ENCODE peak calls at places on chromosome 10, in seven cellular contexts. J, N, Q, H, U, L and G are unnamed samples.
A peak's percentile ranks its signal among the peaks of the same experiment; 100 is the strongest.

GRCh38 chr10:132283604-132284382 is 24.0 kb downstream of the STK32C start:
- DNase-seq in J (no peak), L (no peak), Q (no peak), N (no peak), U (no peak), H (no peak), G (no peak)

GRCh38 chr10:91006001-91006751 is 85.3 kb upstream of the ANKRD1 start:
- DNase-seq in L (peak; percentile 87), N (no peak), H (no peak), U (peak; percentile 79), J (peak; percentile 94), Q (peak; percentile 74), G (peak; percentile 66)

GRCh38 chr10:3096149-3096548 is 28.8 kb downstream of the PFKP start:
- DNase-seq in N (no peak), L (no peak), J (no peak), U (no peak), Q (no peak), H (no peak), G (no peak)

GRCh38 chr10:107434854-107435253 is 270.3 kb upstream of the SORCS1 start:
- DNase-seq in L (no peak), J (no peak), U (no peak), N (no peak), Q (no peak), H (no peak), G (no peak)

GRCh38 chr10:113651898-113652297 is 11.9 kb downstream of the NRAP start:
- DNase-seq in H (no peak), N (no peak), U (no peak), J (no peak), Q (no peak), L (no peak), G (no peak)

GRCh38 chr10:4488924-4489323 is 337.1 kb upstream of the AKR1E2 start:
- DNase-seq in H (no peak), U (peak; percentile 21), J (no peak), Q (no peak), L (no peak), N (no peak), G (no peak)

GRCh38 chr10:101018600-101019439 is 12.1 kb downstream of the PDZD7 start:
- DNase-seq in L (peak; percentile 85), Q (peak; percentile 90), J (peak; percentile 93), U (peak; percentile 77), N (peak; percentile 91), H (peak; percentile 82), G (peak; percentile 88)

GRCh38 chr10:112983444-112984056 is 33.5 kb downstream of the TCF7L2 start:
- DNase-seq in Q (no peak), N (no peak), L (no peak), J (no peak), U (no peak), H (no peak), G (no peak)

GRCh38 chr10:11162828-11163599 is 145.3 kb downstream of the CELF2 start:
- DNase-seq in L (no peak), N (no peak), J (peak; percentile 10), H (peak; percentile 79), Q (no peak), U (no peak), G (no peak)

GRCh38 chr10:73908853-73909611 is 1.9 kb upstream of the PLAU start:
- DNase-seq in U (peak; percentile 100), N (no peak), J (peak; percentile 90), H (peak; percentile 70), L (peak; percentile 99), Q (no peak), G (peak; percentile 82)

GRCh38 chr10:24209946-24210491 is 1.1 kb downstream of the KIAA1217 start:
- DNase-seq in L (peak; percentile 91), J (peak; percentile 80), U (peak; percentile 71), H (no peak), Q (peak; percentile 19), N (no peak), G (peak; percentile 14)

GRCh38 chr10:49351669-49352068 is 44.2 kb downstream of the DRGX start:
- DNase-seq in H (no peak), J (no peak), U (no peak), Q (no peak), L (no peak), N (no peak), G (no peak)

GRCh38 chr10:59865101-59865500 is 41.3 kb downstream of the CCDC6 start:
- DNase-seq in J (peak; percentile 65), N (peak; percentile 52), Q (peak; percentile 75), U (peak; percentile 18), H (no peak), L (peak; percentile 37), G (peak; percentile 71)

GRCh38 chr10:75399461-75400162 is 2.0 kb downstream of the ZNF503 start:
- DNase-seq in H (peak; percentile 85), N (peak; percentile 76), L (peak; percentile 86), Q (peak; percentile 81), U (peak; percentile 69), J (peak; percentile 81), G (peak; percentile 92)

GRCh38 chr10:75129537-75129936 is 18.1 kb downstream of the SAMD8 start:
- DNase-seq in H (no peak), U (no peak), Q (no peak), L (no peak), N (no peak), J (no peak), G (no peak)

GRCh38 chr10:118926903-118927302 is 102.6 kb upstream of the NANOS1 start:
- DNase-seq in L (no peak), U (no peak), H (no peak), N (no peak), J (no peak), Q (no peak), G (no peak)

GRCh38 chr10:102678842-102679289 is 34.6 kb downstream of the TRIM8 start:
- DNase-seq in H (peak; percentile 79), L (peak; percentile 59), Q (peak; percentile 81), U (peak; percentile 52), N (peak; percentile 93), J (peak; percentile 73), G (peak; percentile 62)

GRCh38 chr10:84140036-84140379 is 699 bp downstream of the GHITM start:
- DNase-seq in J (peak; percentile 51), N (no peak), L (peak; percentile 46), Q (peak; percentile 56), U (peak; percentile 31), H (peak; percentile 34), G (no peak)

GRCh38 chr10:43128331-43128730 is 9.9 kb upstream of the CSGALNACT2 start:
- DNase-seq in L (no peak), U (no peak), J (no peak), Q (no peak), N (peak; percentile 17), H (no peak), G (no peak)

GRCh38 chr10:123967626-123968243 is 76.1 kb upstream of the CPXM2 start:
- DNase-seq in Q (peak; percentile 82), J (peak; percentile 65), U (peak; percentile 11), L (peak; percentile 53), N (peak; percentile 84), H (peak; percentile 42), G (peak; percentile 71)

GRCh38 chr10:43206391-43207235 is 60.3 kb downstream of the RASGEF1A start:
- DNase-seq in L (no peak), N (peak; percentile 25), Q (no peak), H (peak; percentile 24), J (no peak), U (no peak), G (no peak)

GRCh38 chr10:74748632-74749031 is 77.8 kb upstream of the KAT6B start:
- DNase-seq in H (no peak), L (no peak), N (no peak), Q (no peak), U (no peak), J (no peak), G (no peak)

GRCh38 chr10:100506596-100507356 is 12.9 kb downstream of the SEC31B start:
- DNase-seq in H (no peak), J (no peak), U (peak; percentile 86), Q (no peak), N (no peak), L (peak; percentile 86), G (no peak)

GRCh38 chr10:49334993-49335972 is 36.3 kb downstream of the C10orf71 start:
- DNase-seq in H (no peak), J (no peak), N (no peak), Q (no peak), U (no peak), L (no peak), G (no peak)

GRCh38 chr10:30883751-30884150 is 147.9 kb downstream of the ZNF438 start:
- DNase-seq in Q (no peak), L (no peak), J (no peak), H (no peak), N (no peak), U (no peak), G (no peak)

GRCh38 chr10:78029294-78030226 is at the start of gene POLR3A:
- DNase-seq in U (peak; percentile 99), N (peak; percentile 96), Q (peak; percentile 95), L (peak; percentile 99), H (peak; percentile 95), J (peak; percentile 99), G (peak; percentile 97)
- TF ChIP-seq CTCF in U (peak; percentile 72), N (peak; percentile 79), Q (peak; percentile 79), L (peak; percentile 70), H (peak; percentile 57), J (peak; percentile 58), G (peak; percentile 87)

GRCh38 chr10:111344804-111345203 is 268.0 kb downstream of the ADRA2A start:
- DNase-seq in Q (no peak), U (no peak), L (peak; percentile 2), N (peak; percentile 32), J (no peak), H (no peak), G (no peak)
- TF ChIP-seq CTCF in Q (peak; percentile 32), U (no peak), L (no peak), N (peak; percentile 64), J (no peak), H (no peak), G (no peak)

GRCh38 chr10:13617146-13617545 is 30.4 kb downstream of the PRPF18 start:
- DNase-seq in L (no peak), U (peak; percentile 49), J (no peak), H (no peak), N (no peak), Q (no peak), G (no peak)

GRCh38 chr10:13612654-13613373 is 26.0 kb downstream of the PRPF18 start:
- DNase-seq in N (no peak), H (no peak), J (no peak), Q (no peak), U (no peak), L (no peak), G (no peak)

GRCh38 chr10:13614530-13615332 is 28.0 kb downstream of the PRPF18 start:
- DNase-seq in U (peak; percentile 78), L (no peak), Q (peak; percentile 78), H (no peak), J (peak; percentile 37), N (peak; percentile 37), G (no peak)

GRCh38 chr10:13615650-13616049 is 28.9 kb downstream of the PRPF18 start:
- DNase-seq in H (no peak), Q (no peak), L (no peak), N (peak; percentile 38), J (no peak), U (no peak), G (no peak)

DNA sequence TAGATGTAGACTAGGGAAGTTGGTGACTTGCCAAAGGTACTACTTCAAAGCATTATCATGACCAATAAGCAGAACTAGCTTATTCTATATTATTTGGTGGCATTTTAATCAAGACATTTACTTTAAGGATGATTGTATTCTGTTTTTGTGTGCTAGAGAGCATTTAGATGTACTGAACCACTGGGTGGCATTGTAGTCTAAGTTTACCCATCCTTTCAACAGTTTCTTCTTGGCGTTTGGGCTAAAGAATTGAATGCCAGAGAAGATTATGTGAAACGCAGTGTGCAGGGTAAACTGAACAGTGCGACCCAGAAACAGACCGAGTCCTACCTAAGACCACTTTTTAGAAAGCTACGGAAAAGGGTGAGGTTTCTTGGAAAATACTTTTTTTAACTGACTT is 26.8 kb downstream of the PRPF18 start:
- DNase-seq in H (no peak), J (peak; percentile 79), L (peak; percentile 68), U (peak; percentile 68), N (no peak), Q (peak; percentile 49), G (no peak)
- TF ChIP-seq CTCF in H (no peak), J (peak; percentile 65), L (peak; percentile 47), U (peak; percentile 63), N (peak; percentile 54), Q (peak; percentile 58), G (peak; percentile 27)

GRCh38 chr10:55410415-55410885 is 609.4 kb upstream of the PCDH15 start:
- DNase-seq in N (peak; percentile 44), U (no peak), Q (peak; percentile 39), J (no peak), H (no peak), L (no peak), G (peak; percentile 34)
- TF ChIP-seq CTCF in N (peak; percentile 47), U (no peak), Q (no peak), J (no peak), H (no peak), L (no peak), G (no peak)